ENCODE peak calls at places on chromosomes 3 and 15, in four cellular contexts. M is immature natural killer cell; T is retina; P is activated CD4-positive, alpha-beta T cell treated with anti-CD3 and anti-CD28 coated beads for 24 hours. G is an unnamed sample.

GRCh38 chr3:36476274-36476942 is 96.1 kb downstream of the STAC start:
- DNase-seq in P (no peak), T (no peak), M (no peak), G (no peak)

GRCh38 chr3:42037318-42037945 is 53.7 kb upstream of the TRAK1 start:
- DNase-seq in M (no peak), T (no peak), P (no peak), G (no peak)

GRCh38 chr3:188067932-188068331 is 86.0 kb upstream of the LPP start:
- DNase-seq in M (no peak), P (no peak), T (no peak), G (no peak)

GRCh38 chr15:68489426-68489825 is 57.5 kb upstream of the ITGA11 start:
- DNase-seq in T (no peak), P (no peak), M (no peak), G (no peak)

GRCh38 chr3:53109190-53109589 is 21.0 kb downstream of the RFT1 start:
- DNase-seq in P (no peak), M (no peak), T (no peak), G (no peak)

GRCh38 chr15:100891316-100892012 is 11.8 kb downstream of the ALDH1A3 start:
- DNase-seq in T (peak; percentile 52), M (no peak), P (no peak), G (no peak)

GRCh38 chr15:47963265-47963664 is 157.5 kb upstream of the SLC24A5 start:
- DNase-seq in T (no peak), P (no peak), M (no peak), G (no peak)

GRCh38 chr15:74917676-74918075 is 11.0 kb upstream of the FAM219B start:
- DNase-seq in P (no peak), M (no peak), T (no peak), G (no peak)

GRCh38 chr3:39065197-39065596 is 13.4 kb downstream of the WDR48 start:
- DNase-seq in M (no peak), P (no peak), T (no peak), G (peak; percentile 54)

GRCh38 chr3:46417841-46418611 is 11.0 kb downstream of the CCRL2 start:
- DNase-seq in M (no peak), P (no peak), T (no peak), G (no peak)

GRCh38 chr15:42800731-42801474 is 64.0 kb upstream of the CDAN1 start:
- DNase-seq in P (no peak), T (no peak), M (no peak), G (no peak)

GRCh38 chr3:15796771-15797599 is 794 bp downstream of the ANKRD28 start:
- DNase-seq in M (no peak), P (no peak), T (peak; percentile 69), G (peak; percentile 79)

G was measured in hippocampal formation.